ENCODE peak calls at places on chromosome 21, in eight cellular contexts. Y is suprapubic skin, V is A549, H is fibroblast of mammary gland, U is AG04450, Z is choroid plexus epithelial cell, I is lower leg skin, E is GM13976. D is an unnamed sample.

GRCh38 chr21:17577701-17578100 is 35.0 kb downstream of the BTG3 start:
- DNase-seq in U (no peak), Z (no peak), I (no peak), V (no peak), H (no peak), E (no peak), Y (no peak), D (no peak)

GRCh38 chr21:39125752-39126485 is 57.3 kb downstream of the PSMG1 start:
- DNase-seq in U (peak), H (peak), E (peak), I (no peak), V (no peak), Z (peak), Y (no peak), D (peak)

GRCh38 chr21:35147439-35147838 is 98.3 kb upstream of the RUNX1 start:
- DNase-seq in E (no peak), I (no peak), Z (no peak), V (no peak), U (no peak), Y (no peak), H (no peak), D (no peak)

GRCh38 chr21:34530264-34530663 is 18.3 kb upstream of the KCNE1 start:
- DNase-seq in E (no peak), V (no peak), U (no peak), Z (peak), I (no peak), Y (no peak), H (peak), D (no peak)

GRCh38 chr21:46509760-46510159 is 51.1 kb downstream of the DIP2A start:
- DNase-seq in H (peak), U (no peak), E (no peak), V (peak), Y (no peak), I (no peak), Z (no peak), D (peak)

GRCh38 chr21:46559291-46559983 is 45.4 kb downstream of the S100B start:
- DNase-seq in Y (no peak), H (no peak), E (peak), I (peak), Z (no peak), U (no peak), V (no peak), D (no peak)

GRCh38 chr21:29091032-29091431 is 17.6 kb upstream of the CCT8 start:
- DNase-seq in H (peak), I (no peak), Z (peak), Y (no peak), U (peak), V (peak), E (no peak), D (peak)

GRCh38 chr21:34726627-34727337 is 58.0 kb downstream of the CLIC6 start:
- DNase-seq in E (no peak), I (no peak), V (no peak), Z (no peak), H (no peak), U (no peak), Y (no peak), D (no peak)

GRCh38 chr21:28018741-28019669 is 973.7 kb downstream of the LTN1 start:
- DNase-seq in V (no peak), Z (peak), Y (no peak), U (no peak), I (no peak), H (no peak), E (no peak), D (peak)

GRCh38 chr21:38244885-38245869 is 11.6 kb upstream of the KCNJ15 start:
- DNase-seq in H (peak), E (peak), Z (peak), I (no peak), V (peak), U (peak), Y (no peak), D (peak)

GRCh38 chr21:35697321-35697808 is 363.0 kb downstream of the SETD4 start:
- DNase-seq in Z (peak), H (peak), I (peak), Y (no peak), U (no peak), V (no peak), E (no peak), D (peak)

GRCh38 chr21:29208666-29209059 is 78.2 kb downstream of the MAP3K7CL start:
- DNase-seq in V (no peak), I (no peak), U (peak), Z (peak), E (peak), H (peak), Y (no peak), D (no peak)

GRCh38 chr21:33980276-33980916 is 64.8 kb upstream of the ATP5PO start:
- DNase-seq in Z (peak), Y (no peak), I (no peak), U (no peak), E (no peak), V (no peak), H (peak), D (peak)

GRCh38 chr21:38384246-38384576 is 114.1 kb downstream of the ERG start:
- DNase-seq in H (no peak), I (no peak), U (no peak), E (no peak), Y (no peak), V (no peak), Z (no peak), D (no peak)

GRCh38 chr21:16821588-16821987 is 691.3 kb upstream of the CXADR start:
- DNase-seq in Y (no peak), V (no peak), I (no peak), E (no peak), Z (peak), H (no peak), U (no peak), D (no peak)

GRCh38 chr21:39003982-39004775 is 179.1 kb downstream of the PSMG1 start:
- DNase-seq in Y (no peak), Z (peak), V (no peak), I (no peak), U (no peak), H (peak), E (no peak), D (no peak)

GRCh38 chr21:14056771-14057191 is 154.0 kb downstream of the LIPI start:
- DNase-seq in Z (no peak), E (no peak), I (no peak), Y (peak), H (no peak), V (no peak), U (no peak), D (no peak)

GRCh38 chr21:40754466-40754865 is 92.5 kb downstream of the DSCAM start:
- DNase-seq in Y (no peak), E (no peak), Z (no peak), I (no peak), H (no peak), U (no peak), V (no peak), D (no peak)

GRCh38 chr21:28337319-28337718 is 655.4 kb downstream of the LTN1 start:
- DNase-seq in U (peak), V (no peak), H (peak), I (no peak), Y (no peak), E (no peak), Z (peak), D (peak)

GRCh38 chr21:40465382-40465781 is 381.6 kb downstream of the DSCAM start:
- DNase-seq in Y (no peak), U (no peak), H (no peak), V (no peak), E (no peak), Z (no peak), I (no peak), D (no peak)

GRCh38 chr21:22211943-22212342 is 1213.7 kb downstream of the NCAM2 start:
- DNase-seq in E (no peak), Y (no peak), H (no peak), Z (no peak), I (no peak), V (no peak), U (no peak), D (no peak)

GRCh38 chr21:33230518-33231324 is 983 bp downstream of the IFNAR2 start:
- DNase-seq in V (peak), H (peak), I (peak), E (peak), Z (peak), Y (peak), U (no peak), D (peak)

GRCh38 chr21:38349111-38349746 is 92.4 kb downstream of the KCNJ15 start:
- DNase-seq in Y (peak), I (no peak), U (no peak), Z (peak), H (peak), V (no peak), E (no peak), D (no peak)

GRCh38 chr21:15539376-15539775 is 190.4 kb upstream of the USP25 start:
- DNase-seq in E (no peak), H (peak), I (no peak), Z (peak), Y (no peak), V (no peak), U (no peak), D (no peak)

GRCh38 chr21:40706161-40706560 is 140.8 kb downstream of the DSCAM start:
- DNase-seq in U (no peak), V (no peak), I (no peak), Z (no peak), Y (no peak), E (no peak), H (no peak), D (no peak)

GRCh38 chr21:28298251-28298672 is 694.4 kb downstream of the LTN1 start:
- DNase-seq in E (no peak), Z (peak), Y (no peak), V (no peak), U (no peak), H (peak), I (no peak), D (no peak)

GRCh38 chr21:17454315-17455027 is 58.4 kb upstream of the CXADR start:
- DNase-seq in H (peak), Z (peak), I (peak), V (peak), U (peak), E (peak), Y (no peak), D (peak)

GRCh38 chr21:17371470-17371869 is 141.4 kb upstream of the CXADR start:
- DNase-seq in V (no peak), U (peak), E (no peak), Y (no peak), H (peak), Z (peak), I (no peak), D (peak)

GRCh38 chr21:38984982-38985422 is 179.3 kb downstream of the ETS2 start:
- DNase-seq in V (no peak), U (no peak), Y (no peak), Z (peak), I (no peak), H (peak), E (no peak), D (peak)

GRCh38 chr21:32181415-32181814 is 97.4 kb downstream of the MIS18A start:
- DNase-seq in V (no peak), Z (no peak), U (no peak), H (no peak), E (no peak), I (no peak), Y (no peak), D (no peak)

GRCh38 chr21:23401278-23401677 is 2206.0 kb downstream of the MRPL39 start:
- DNase-seq in E (no peak), H (peak), Y (no peak), Z (peak), I (no peak), V (no peak), U (no peak), D (peak)

GRCh38 chr21:34336245-34336644 is 27.6 kb upstream of the KCNE2 start:
- DNase-seq in U (no peak), V (no peak), Y (peak), H (no peak), I (no peak), E (no peak), Z (peak), D (no peak)

GRCh38 chr21:18529253-18529652 is 125.7 kb upstream of the TMPRSS15 start:
- DNase-seq in V (no peak), U (no peak), Y (no peak), H (peak), E (no peak), I (no peak), Z (peak), D (peak)

GRCh38 chr21:39483917-39484316 is 32.1 kb downstream of the SH3BGR start:
- DNase-seq in H (peak), Y (no peak), E (no peak), Z (peak), V (no peak), I (no peak), U (no peak), D (no peak)

GRCh38 chr21:39660191-39660590 is 47.5 kb downstream of the B3GALT5 start:
- DNase-seq in E (no peak), V (no peak), I (peak), Z (peak), H (peak), U (peak), Y (peak), D (peak)

GRCh38 chr21:25298512-25299491 is 308.5 kb downstream of the MRPL39 start:
- DNase-seq in Z (peak), Y (no peak), V (no peak), I (no peak), E (no peak), H (peak), U (no peak), D (no peak)

GRCh38 chr21:39645331-39645730 is 32.6 kb downstream of the B3GALT5 start:
- DNase-seq in U (no peak), Y (no peak), V (no peak), E (no peak), I (no peak), H (no peak), Z (peak), D (no peak)

GRCh38 chr21:40472026-40472425 is 374.9 kb downstream of the DSCAM start:
- DNase-seq in I (no peak), U (no peak), V (no peak), E (no peak), Z (no peak), H (no peak), Y (no peak), D (no peak)

GRCh38 chr21:26769613-26770188 is 75.5 kb downstream of the ADAMTS1 start:
- DNase-seq in Y (no peak), V (no peak), Z (peak), E (no peak), H (peak), U (peak), I (no peak), D (peak)
- TF ChIP-seq CTCF in Y (peak), V (no peak), Z (peak), E (no peak), H (peak), U (peak), I (no peak), D (peak)

GRCh38 chr21:30444204-30444603 is 4.1 kb downstream of the KRTAP15-1 start:
- DNase-seq in E (no peak), Y (no peak), H (no peak), I (no peak), V (no peak), Z (no peak), U (no peak), D (no peak)
- TF ChIP-seq CTCF in E (no peak), Y (no peak), H (no peak), I (no peak), V (no peak), Z (no peak), U (no peak), D (no peak)

GRCh38 chr21:45406801-45407628 is 2.0 kb downstream of the COL18A1 start:
- DNase-seq in I (no peak), Y (no peak), Z (peak), V (no peak), U (no peak), E (no peak), H (peak), D (no peak)
- TF ChIP-seq CTCF in I (no peak), Y (no peak), Z (peak), V (no peak), U (no peak), E (no peak), H (no peak), D (no peak)

GRCh38 chr21:42541618-42542017 is 28.0 kb downstream of the SLC37A1 start:
- DNase-seq in Z (no peak), I (no peak), Y (no peak), U (no peak), V (no peak), H (no peak), E (no peak), D (no peak)
- TF ChIP-seq CTCF in Z (no peak), I (no peak), Y (no peak), U (no peak), V (no peak), H (no peak), E (no peak), D (no peak)

GRCh38 chr21:36851121-36851520 is 115.3 kb downstream of the HLCS start:
- DNase-seq in Y (no peak), I (no peak), E (no peak), V (no peak), Z (no peak), H (no peak), U (no peak), D (no peak)

GRCh38 chr21:36856643-36857042 is 109.8 kb downstream of the HLCS start:
- DNase-seq in E (no peak), V (no peak), U (no peak), I (no peak), Y (no peak), H (no peak), Z (no peak), D (no peak)

GRCh38 chr21:36852293-36852692 is 114.2 kb downstream of the HLCS start:
- DNase-seq in H (no peak), Y (no peak), U (no peak), Z (no peak), E (no peak), I (no peak), V (no peak), D (no peak)

GRCh38 chr21:36852864-36853263 is 113.6 kb downstream of the HLCS start:
- DNase-seq in U (no peak), E (no peak), I (no peak), V (no peak), Z (no peak), Y (no peak), H (no peak), D (no peak)

GRCh38 chr21:36854391-36854790 is 112.1 kb downstream of the HLCS start:
- DNase-seq in Z (peak), H (peak), I (no peak), Y (no peak), U (no peak), E (peak), V (peak), D (peak)
- TF ChIP-seq CTCF in Z (peak), H (peak), I (no peak), Y (no peak), U (peak), E (peak), V (peak), D (peak)

GRCh38 chr21:41764558-41765392 is 2.1 kb downstream of the RIPK4 start:
- DNase-seq in Y (no peak), I (no peak), Z (no peak), H (no peak), U (no peak), E (no peak), V (no peak), D (peak)

GRCh38 chr21:41766051-41766882 is 585 bp downstream of the RIPK4 start:
- DNase-seq in Z (no peak), V (no peak), Y (no peak), I (no peak), E (no peak), U (no peak), H (no peak), D (no peak)

GRCh38 chr21:41763996-41764395 is 2.9 kb downstream of the RIPK4 start:
- DNase-seq in I (no peak), U (no peak), Y (no peak), H (no peak), V (no peak), E (no peak), Z (no peak), D (no peak)

GRCh38 chr21:41766883-41767605 is at the start of gene RIPK4:
- DNase-seq in E (peak), Z (no peak), V (peak), I (peak), Y (no peak), U (no peak), H (no peak), D (peak)

GRCh38 chr21:41765393-41765950 is 1.4 kb downstream of the RIPK4 start:
- DNase-seq in Y (no peak), E (no peak), H (no peak), V (no peak), I (no peak), Z (no peak), U (no peak), D (no peak)
- TF ChIP-seq CTCF in Y (no peak), E (no peak), H (no peak), V (no peak), I (no peak), Z (no peak), U (no peak), D (no peak)

GRCh38 chr21:43269981-43270670 is 101.3 kb downstream of the CRYAA start:
- DNase-seq in I (no peak), U (no peak), Z (no peak), V (no peak), H (no peak), Y (no peak), E (no peak), D (no peak)

GRCh38 chr21:43270800-43271261 is 102.0 kb downstream of the CRYAA start:
- DNase-seq in U (no peak), Y (no peak), H (no peak), E (no peak), V (no peak), Z (no peak), I (no peak), D (no peak)

GRCh38 chr21:43268804-43269186 is 100.0 kb downstream of the CRYAA start:
- DNase-seq in U (no peak), V (no peak), Y (no peak), E (no peak), I (no peak), Z (no peak), H (no peak), D (no peak)

GRCh38 chr21:43268086-43268803 is 99.4 kb downstream of the CRYAA start:
- DNase-seq in I (no peak), Y (no peak), E (no peak), U (no peak), V (no peak), H (no peak), Z (no peak), D (no peak)

GRCh38 chr21:43269461-43269860 is 100.7 kb downstream of the CRYAA start:
- DNase-seq in V (no peak), E (peak), Z (no peak), U (no peak), I (no peak), Y (no peak), H (no peak), D (peak)
- TF ChIP-seq CTCF in V (no peak), E (peak), Z (peak), U (peak), I (no peak), Y (no peak), H (peak), D (no peak)